ENCODE peak calls at places on chromosomes 6 and 20, in seven cellular contexts. T is SJSA1; P is amniotic stem cell; B is OCI-LY7; N is stimulated activated CD4-positive, alpha-beta T cell treated with anti-CD3 and anti-CD28 coated beads, Interleukin-15, amount 100 ng/mL, for 1 hour; U is A549; J is stimulated activated naive CD8-positive, alpha-beta T cell treated with anti-CD3 and anti-CD28 coated beads, Interleukin-15, Interleukin-2, amounts not matched to agents 100 U/mL and 50 U/mL, for 24 hours. C is an unnamed sample.

GRCh38 chr6:143397229-143398222 is 53.0 kb downstream of the ADAT2 start:
- DNase-seq in N (no peak), J (peak), B (no peak), U (peak), T (no peak), P (no peak), C (no peak)

GRCh38 chr6:78093861-78094360 is 441.1 kb downstream of the MEI4 start:
- DNase-seq in J (no peak), P (no peak), U (no peak), T (no peak), B (no peak), N (no peak), C (no peak)

GRCh38 chr6:41464481-41464880 is 81.7 kb upstream of the FOXP4 start:
- DNase-seq in T (peak), B (no peak), P (no peak), J (no peak), U (no peak), N (no peak), C (no peak)

GRCh38 chr6:30344868-30345671 is at the start of gene RPP21:
- DNase-seq in N (peak), P (peak), B (peak), U (peak), T (peak), J (peak), C (peak)

GRCh38 chr6:132115714-132116366 is 164.7 kb upstream of the CCN2 start:
- DNase-seq in N (no peak), U (no peak), J (no peak), T (peak), P (no peak), B (no peak), C (no peak)

GRCh38 chr6:5334341-5334740 is 73.0 kb downstream of the FARS2 start:
- DNase-seq in J (no peak), T (no peak), B (no peak), U (no peak), N (no peak), P (no peak), C (no peak)

GRCh38 chr6:82118150-82118562 is 129.4 kb downstream of the IBTK start:
- DNase-seq in P (no peak), B (no peak), J (no peak), N (no peak), U (no peak), T (no peak), C (no peak)

GRCh38 chr6:98574991-98575390 is 259.4 kb upstream of the POU3F2 start:
- DNase-seq in B (no peak), T (peak), N (no peak), U (peak), J (no peak), P (no peak), C (no peak)

GRCh38 chr20:62350629-62351422 is 16.3 kb downstream of the LAMA5 start:
- DNase-seq in T (no peak), N (no peak), B (no peak), J (no peak), P (no peak), U (no peak), C (no peak)

GRCh38 chr6:139765825-139766285 is 391.4 kb upstream of the CITED2 start:
- DNase-seq in B (no peak), P (no peak), N (no peak), T (no peak), U (peak), J (no peak), C (no peak)

GRCh38 chr6:121549741-121550140 is 114.3 kb downstream of the GJA1 start:
- DNase-seq in N (no peak), J (no peak), T (peak), P (peak), B (no peak), U (peak), C (no peak)

GRCh38 chr6:140256213-140256612 is 881.8 kb upstream of the CITED2 start:
- DNase-seq in J (no peak), T (no peak), P (no peak), N (no peak), U (no peak), B (no peak), C (no peak)

GRCh38 chr6:12318749-12319148 is 28.6 kb downstream of the EDN1 start:
- DNase-seq in U (no peak), J (no peak), T (no peak), N (no peak), B (no peak), P (no peak), C (no peak)

GRCh38 chr6:15062311-15063252 is 183.3 kb upstream of the JARID2 start:
- DNase-seq in N (no peak), T (no peak), U (peak), B (no peak), J (no peak), P (peak), C (no peak)

GRCh38 chr6:133277228-133277894 is 36.2 kb downstream of the EYA4 start:
- DNase-seq in N (no peak), J (no peak), B (no peak), U (no peak), T (no peak), P (no peak), C (no peak)

GRCh38 chr20:41733151-41733550 is 115.0 kb upstream of the CHD6 start:
- DNase-seq in T (no peak), B (no peak), J (no peak), U (no peak), N (no peak), P (no peak), C (no peak)

GRCh38 chr20:7505152-7505834 is 435.0 kb downstream of the HAO1 start:
- DNase-seq in P (no peak), B (no peak), U (no peak), T (no peak), N (no peak), J (no peak), C (no peak)

GRCh38 chr20:51924509-51924908 is 122.2 kb upstream of the SALL4 start:
- DNase-seq in T (no peak), N (no peak), U (no peak), J (no peak), B (no peak), P (no peak), C (no peak)

GRCh38 chr6:22752522-22752921 is 183.2 kb downstream of the HDGFL1 start:
- DNase-seq in B (no peak), P (no peak), T (no peak), N (no peak), U (no peak), J (no peak), C (no peak)

GRCh38 chr6:64224819-64225218 is 589.2 kb downstream of the PHF3 start:
- DNase-seq in J (no peak), P (no peak), N (no peak), B (no peak), T (no peak), U (no peak), C (no peak)

GRCh38 chr6:137873273-137873762 is 6.3 kb downstream of the TNFAIP3 start:
- DNase-seq in B (no peak), U (peak), P (no peak), N (peak), J (peak), T (peak), C (no peak)

GRCh38 chr6:68697394-68697793 is 62.3 kb downstream of the ADGRB3 start:
- DNase-seq in J (no peak), B (no peak), N (no peak), U (no peak), P (no peak), T (no peak), C (no peak)

GRCh38 chr6:21559238-21559637 is 34.3 kb upstream of the SOX4 start:
- DNase-seq in B (no peak), U (no peak), J (no peak), T (no peak), N (no peak), P (no peak), C (no peak)

GRCh38 chr6:29631860-29632731 is 887 bp downstream of the GABBR1 start:
- DNase-seq in B (peak), N (peak), P (no peak), J (peak), T (no peak), U (peak), C (peak)

GRCh38 chr20:53943522-53944291 is 126.7 kb downstream of the BCAS1 start:
- DNase-seq in J (peak), P (no peak), T (peak), N (no peak), B (peak), U (no peak), C (no peak)

GRCh38 chr6:36721369-36722140 is 23.9 kb downstream of the RAB44 start:
- DNase-seq in U (no peak), P (no peak), N (no peak), B (no peak), T (no peak), J (no peak), C (no peak)

GRCh38 chr6:37109714-37110454 is 60.1 kb upstream of the PIM1 start:
- DNase-seq in N (no peak), B (no peak), T (no peak), U (no peak), P (no peak), J (no peak), C (no peak)

GRCh38 chr20:62819494-62820174 is 2.8 kb downstream of the COL9A3 start:
- DNase-seq in B (no peak), U (no peak), T (no peak), P (no peak), J (no peak), N (no peak), C (no peak)

GRCh38 chr20:50224553-50225255 is 34.1 kb downstream of the CEBPB start:
- DNase-seq in U (no peak), N (no peak), J (peak), P (peak), T (peak), B (no peak), C (no peak)

GRCh38 chr20:34703573-34704176 is 469 bp upstream of the TP53INP2 start:
- DNase-seq in U (no peak), T (peak), J (no peak), N (no peak), P (no peak), B (peak), C (no peak)

GRCh38 chr6:68757821-68758220 is 122.7 kb downstream of the ADGRB3 start:
- DNase-seq in B (no peak), N (no peak), J (no peak), T (no peak), U (no peak), P (no peak), C (no peak)

GRCh38 chr20:63639093-63639860 is 12.4 kb upstream of the GMEB2 start:
- DNase-seq in J (peak), P (no peak), U (no peak), B (peak), N (peak), T (no peak), C (peak)

GRCh38 chr6:54768542-54768941 is 78.0 kb upstream of the FAM83B start:
- DNase-seq in P (no peak), T (no peak), B (no peak), N (no peak), J (no peak), U (no peak), C (no peak)

GRCh38 chr20:41183831-41184230 is 46.5 kb downstream of the PLCG1 start:
- DNase-seq in J (no peak), B (no peak), P (no peak), T (no peak), N (no peak), U (no peak), C (no peak)

GRCh38 chr20:4305091-4305490 is 289.7 kb upstream of the RNF24 start:
- DNase-seq in N (no peak), J (no peak), B (no peak), P (no peak), U (no peak), T (no peak), C (no peak)

GRCh38 chr6:169724554-169725269 is 412 bp upstream of the PHF10 start:
- DNase-seq in U (peak), J (peak), N (peak), P (no peak), T (peak), B (peak), C (peak)

GRCh38 chr6:70520575-70520974 is 46.2 kb upstream of the SDHAF4 start:
- DNase-seq in N (no peak), B (peak), J (no peak), P (no peak), T (no peak), U (peak), C (peak)

GRCh38 chr20:61738601-61739069 is 327.0 kb downstream of the TAF4 start:
- DNase-seq in T (no peak), N (no peak), B (no peak), U (no peak), P (no peak), J (no peak), C (no peak)

C was measured in T follicular helper cell.